ENCODE peak calls at places on chromosomes 7 and 10, in nine cellular contexts. H is H1; M is neural crest cell; K is upper lobe of left lung; P is AG20443; A is NCI-H1436; O is stimulated activated CD8-positive, alpha-beta memory T cell treated with anti-CD3 and anti-CD28 coated beads, Interleukin-12 subunit alpha, Interleukin-12 subunit beta, amount 100 ng/mL, for 4 hours; V is HT1080; B is iPS-NIHi11. E is an unnamed sample.

GRCh38 chr10:77296534-77297369 is 340.9 kb downstream of the KCNMA1 start:
- DNase-seq in H (no peak), M (no peak), K (no peak), P (no peak), A (no peak), O (no peak), V (no peak), B (no peak), E (no peak)

GRCh38 chr7:155440018-155440410 is 17.9 kb upstream of the EN2 start:
- DNase-seq in H (no peak), M (no peak), K (no peak), P (no peak), A (no peak), O (no peak), V (no peak), B (no peak), E (no peak)

GRCh38 chr7:130070900-130071622 is 727 bp downstream of the KLHDC10 start:
- DNase-seq in H (no peak), M (no peak), K (no peak), P (no peak), A (no peak), O (no peak), V (peak; percentile 8), B (no peak), E (no peak)

GRCh38 chr7:111184960-111185359 is 94.0 kb downstream of the LRRN3 start:
- DNase-seq in H (no peak), M (no peak), K (no peak), P (no peak), A (no peak), O (no peak), V (no peak), B (no peak), E (no peak)

GRCh38 chr7:38660427-38661099 is 29.4 kb upstream of the AMPH start:
- DNase-seq in H (no peak), M (peak; percentile 17), K (no peak), P (peak; percentile 71), A (peak; percentile 18), O (no peak), V (peak; percentile 30), B (peak; percentile 68), E (peak; percentile 33)

GRCh38 chr7:128697301-128697905 is 25.3 kb downstream of the GARIN1A start:
- DNase-seq in H (peak; percentile 97), M (peak; percentile 63), K (peak; percentile 82), P (peak; percentile 87), A (no peak), O (no peak), V (peak; percentile 84), B (peak; percentile 72), E (no peak)

GRCh38 chr10:2508971-2509605 is 558.3 kb upstream of the PFKP start:
- DNase-seq in H (no peak), M (no peak), K (no peak), P (peak; percentile 38), A (no peak), O (no peak), V (peak; percentile 78), B (no peak), E (no peak)

GRCh38 chr10:78866731-78867554 is 201.8 kb upstream of the ZMIZ1 start:
- DNase-seq in H (peak; percentile 39), M (no peak), K (no peak), P (no peak), A (no peak), O (no peak), V (no peak), B (no peak), E (no peak)

GRCh38 chr7:157606140-157606539 is 269.3 kb downstream of the DNAJB6 start:
- DNase-seq in H (no peak), M (no peak), K (peak; percentile 57), P (no peak), A (no peak), O (no peak), V (no peak), B (no peak), E (no peak)

GRCh38 chr7:85226401-85227085 is 39.7 kb upstream of the SEMA3D start:
- DNase-seq in H (no peak), M (no peak), K (no peak), P (no peak), A (no peak), O (no peak), V (no peak), B (no peak), E (no peak)

GRCh38 chr10:69864321-69864720 is 62.6 kb downstream of the COL13A1 start:
- DNase-seq in H (no peak), M (no peak), K (no peak), P (peak; percentile 63), A (no peak), O (no peak), V (peak; percentile 98), B (no peak), E (no peak)

GRCh38 chr10:102167861-102168260 is 15.7 kb downstream of the NOLC1 start:
- DNase-seq in H (no peak), M (no peak), K (no peak), P (peak; percentile 34), A (no peak), O (no peak), V (no peak), B (no peak), E (no peak)

GRCh38 chr7:107404740-107405537 is 64.9 kb upstream of the GPR22 start:
- DNase-seq in H (no peak), M (no peak), K (no peak), P (peak; percentile 10), A (peak; percentile 3), O (no peak), V (no peak), B (peak; percentile 23), E (peak; percentile 57)

GRCh38 chr7:116113310-116113709 is 82.7 kb upstream of the TFEC start:
- DNase-seq in H (no peak), M (no peak), K (no peak), P (no peak), A (no peak), O (no peak), V (peak; percentile 34), B (no peak), E (no peak)

GRCh38 chr7:117458977-117459583 is 20.7 kb upstream of the CFTR start:
- DNase-seq in H (no peak), M (no peak), K (no peak), P (peak; percentile 21), A (no peak), O (no peak), V (peak; percentile 15), B (no peak), E (peak; percentile 43)

GRCh38 chr10:53023411-53023810 is 250.8 kb upstream of the MBL2 start:
- DNase-seq in H (no peak), M (no peak), K (no peak), P (no peak), A (no peak), O (no peak), V (no peak), B (no peak), E (no peak)

GRCh38 chr7:125445901-125446300 is 516.3 kb upstream of the POT1 start:
- DNase-seq in H (no peak), M (no peak), K (no peak), P (no peak), A (no peak), O (no peak), V (no peak), B (no peak), E (no peak)

GRCh38 chr7:26862806-26863205 is 1.6 kb downstream of the SKAP2 start:
- DNase-seq in H (no peak), M (no peak), K (no peak), P (no peak), A (no peak), O (no peak), V (no peak), B (no peak), E (no peak)

GRCh38 chr10:67438605-67439258 is 257.3 kb downstream of the CTNNA3 start:
- DNase-seq in H (no peak), M (no peak), K (no peak), P (no peak), A (no peak), O (no peak), V (no peak), B (no peak), E (no peak)